ENCODE peak calls at places on chromosomes 7 and 10, in four cellular contexts. L is H7, G is OCI-LY7, H is NB4. C is an unnamed sample.
A peak's percentile ranks its signal among the peaks of the same experiment; 100 is the strongest.

GRCh38 chr7:30164567-30164966 is 29.8 kb downstream of the MTURN start:
- DNase-seq in L (peak; percentile 65), G (peak; percentile 75), H (peak; percentile 84), C (no peak)

GRCh38 chr10:124743188-124744046 is 761 bp downstream of the FAM53B start:
- DNase-seq in L (peak; percentile 82), G (peak; percentile 57), H (peak; percentile 88), C (peak; percentile 87)

GRCh38 chr7:98086231-98086855 is 20.3 kb upstream of the LMTK2 start:
- DNase-seq in L (no peak), G (no peak), H (peak; percentile 39), C (peak; percentile 97)

GRCh38 chr7:2815523-2816240 is 28.4 kb downstream of the GNA12 start:
- DNase-seq in L (no peak), G (no peak), H (peak; percentile 34), C (no peak)

GRCh38 chr7:159098424-159098786 is 46.3 kb downstream of the VIPR2 start:
- DNase-seq in L (peak; percentile 44), G (no peak), H (no peak), C (no peak)

GRCh38 chr10:133336131-133337078 is at the start of gene CALY:
- DNase-seq in L (peak; percentile 97), G (no peak), H (no peak), C (no peak)

GRCh38 chr10:58967551-58968418 is 208.7 kb upstream of the PHYHIPL start:
- DNase-seq in L (peak; percentile 56), G (no peak), H (no peak), C (no peak)

GRCh38 chr7:70710011-70710480 is 421.9 kb upstream of the GALNT17 start:
- DNase-seq in L (no peak), G (no peak), H (peak; percentile 61), C (no peak)

GRCh38 chr10:118349235-118349634 is 7.1 kb upstream of the FAM204A start:
- DNase-seq in L (no peak), G (no peak), H (peak; percentile 38), C (no peak)

DNA sequence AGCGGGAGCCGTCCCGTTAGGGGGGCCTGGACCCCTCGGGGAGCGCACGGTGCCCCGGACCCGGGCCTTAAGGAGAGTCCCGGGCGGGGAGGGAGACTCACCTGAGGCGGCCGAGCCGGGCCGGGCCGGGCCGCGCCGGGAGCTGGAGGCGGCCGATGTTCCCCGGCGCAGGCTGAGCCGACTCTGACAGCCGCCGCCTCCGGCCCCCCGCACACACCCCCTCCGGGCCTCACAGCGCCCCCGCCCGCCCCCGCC is at the start of gene ACHE:
- DNase-seq in L (peak; percentile 88), G (no peak), H (no peak), C (no peak)
- H3K4me3 ChIP-seq in L (peak within 1 kb of the TSS; percentile 61), G (peak within 1 kb of the TSS; percentile 48), H (no peak within 1 kb of the TSS), C (peak within 1 kb of the TSS; percentile 47)

GRCh38 chr10:100999742-101000601 is at the start of gene LZTS2:
- DNase-seq in L (peak; percentile 88), G (no peak), H (no peak), C (no peak)

GRCh38 chr10:101000602-101000991 is 989 bp downstream of the LZTS2 start:
- DNase-seq in L (peak; percentile 64), G (no peak), H (no peak), C (no peak)

GRCh38 chr10:101002456-101002855 is 2.8 kb downstream of the LZTS2 start:
- DNase-seq in L (no peak), G (no peak), H (no peak), C (no peak)

GRCh38 chr10:100998991-100999741 is 442 bp upstream of the LZTS2 start:
- DNase-seq in L (peak; percentile 96), G (peak; percentile 80), H (peak; percentile 80), C (no peak)

DNA sequence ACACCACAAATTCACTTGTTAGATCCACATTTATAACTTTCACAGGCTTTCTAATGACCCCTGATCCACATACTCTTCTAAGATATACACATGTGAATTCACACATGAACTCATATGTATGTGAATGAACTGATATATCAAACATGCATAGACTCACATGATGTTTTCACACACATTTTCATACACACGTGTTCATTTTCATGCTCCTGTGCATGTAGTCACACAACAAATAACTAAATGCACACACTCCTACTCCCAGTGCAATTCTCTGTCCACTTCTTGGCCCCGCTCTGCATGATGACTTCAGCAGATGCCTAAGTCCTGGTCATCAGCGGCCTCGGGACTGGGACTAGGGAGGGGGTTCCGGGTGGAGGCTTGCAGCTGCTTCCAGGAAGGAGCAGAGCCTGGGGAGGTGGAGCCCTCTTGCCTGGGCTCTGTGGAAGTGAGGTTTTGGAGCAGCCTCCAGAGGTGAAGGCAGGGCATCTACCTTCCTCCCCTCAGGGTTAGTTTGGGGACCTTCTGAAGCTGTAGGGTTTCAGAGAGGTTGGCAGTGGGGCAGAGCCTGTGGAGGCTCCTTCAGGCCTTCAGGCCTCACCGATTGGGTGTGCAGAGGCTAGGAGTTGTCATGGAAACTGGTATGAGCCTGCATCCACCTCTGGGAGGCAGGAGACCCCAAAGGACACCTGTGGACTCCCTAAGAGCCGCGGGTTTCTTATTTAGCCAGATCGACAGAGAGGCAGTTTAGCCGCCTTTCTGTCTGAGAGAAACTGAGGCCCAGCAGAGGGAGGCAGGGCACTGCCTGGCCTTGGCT is 1.8 kb downstream of the LZTS2 start:
- DNase-seq in L (peak; percentile 62), G (no peak), H (no peak), C (no peak)
- H3K4me3 ChIP-seq in L (no peak overlapping the region), G (no peak overlapping the region), H (no peak overlapping the region), C (peak overlapping the region; percentile 79)

GRCh38 chr7:116512524-116513188 is 12.2 kb upstream of the CAV1 start:
- DNase-seq in L (no peak), G (no peak), H (no peak), C (no peak)
- H3K4me3 ChIP-seq in L (no peak overlapping the region), G (no peak overlapping the region), H (peak overlapping the region; percentile 73), C (peak overlapping the region; percentile 42)

GRCh38 chr7:122307228-122307619 is 2.7 kb upstream of the FEZF1 start:
- DNase-seq in L (peak; percentile 68), G (no peak), H (no peak), C (no peak)

GRCh38 chr7:122311280-122311679 is 6.7 kb upstream of the FEZF1 start:
- DNase-seq in L (peak; percentile 65), G (no peak), H (no peak), C (no peak)

GRCh38 chr7:122312789-122313188 is 8.2 kb upstream of the FEZF1 start:
- DNase-seq in L (no peak), G (no peak), H (no peak), C (no peak)

GRCh38 chr7:122311719-122312118 is 7.2 kb upstream of the FEZF1 start:
- DNase-seq in L (peak; percentile 74), G (no peak), H (no peak), C (no peak)

DNA sequence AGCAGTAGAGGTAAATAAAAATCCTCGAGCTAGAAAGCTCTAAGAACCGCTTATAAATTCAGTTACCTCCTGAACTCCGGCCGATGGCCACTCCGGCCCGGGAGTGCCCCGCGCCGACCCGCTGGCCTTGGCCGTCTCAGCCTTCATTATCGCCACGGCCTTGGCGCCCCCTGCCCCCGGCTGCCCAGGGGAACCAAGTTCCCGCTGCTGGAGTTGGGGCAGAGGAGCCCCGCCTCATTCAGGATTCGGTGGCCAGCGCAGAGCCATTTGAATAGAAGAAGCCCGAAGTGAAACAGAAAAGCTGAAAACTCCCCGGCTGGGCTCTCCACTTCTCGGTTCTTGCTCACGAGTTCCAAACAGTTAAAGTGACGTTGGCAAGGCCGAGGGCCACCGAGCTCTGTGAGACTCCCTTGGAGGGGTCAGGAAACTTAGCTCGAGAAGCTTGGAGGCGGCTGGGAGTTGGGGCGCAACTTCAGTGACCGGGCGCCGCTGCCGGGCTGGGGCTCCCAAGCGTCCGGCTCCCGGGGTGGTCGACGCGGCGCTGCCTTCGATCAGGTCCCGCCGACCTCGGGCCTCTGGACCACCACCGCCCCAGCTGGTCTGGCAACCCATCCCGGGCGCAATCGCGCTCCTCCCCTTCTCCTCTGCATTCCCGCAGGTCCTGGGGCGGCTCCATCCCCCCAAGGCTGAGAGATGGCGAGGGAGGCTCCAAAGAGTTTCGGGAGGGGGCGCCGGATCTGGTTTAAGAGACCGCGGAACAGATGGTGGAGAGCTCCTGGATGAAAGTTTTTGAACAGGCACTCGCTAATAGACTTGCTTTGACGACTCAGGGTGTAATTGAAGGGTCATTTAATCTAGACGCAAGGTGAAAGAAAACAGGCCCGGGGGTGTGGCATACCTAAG is 5.8 kb upstream of the FEZF1 start:
- DNase-seq in L (peak; percentile 90), G (no peak), H (no peak), C (no peak)
- H3K4me3 ChIP-seq in L (peak overlapping the region; percentile 65), G (no peak overlapping the region), H (no peak overlapping the region), C (peak overlapping the region; percentile 36)

GRCh38 chr10:77844177-77844576 is 82.4 kb downstream of the DLG5 start:
- DNase-seq in L (no peak), G (no peak), H (no peak), C (no peak)

GRCh38 chr10:77849039-77849664 is 77.4 kb downstream of the DLG5 start:
- DNase-seq in L (peak; percentile 63), G (peak; percentile 11), H (peak; percentile 22), C (no peak)

GRCh38 chr10:77845455-77845850 is 81.1 kb downstream of the DLG5 start:
- DNase-seq in L (no peak), G (no peak), H (no peak), C (no peak)

GRCh38 chr10:77844713-77845454 is 81.7 kb downstream of the DLG5 start:
- DNase-seq in L (no peak), G (no peak), H (no peak), C (no peak)

GRCh38 chr10:77846718-77847311 is 79.7 kb downstream of the DLG5 start:
- DNase-seq in L (peak; percentile 88), G (peak; percentile 43), H (peak; percentile 65), C (no peak)
- H3K4me3 ChIP-seq in L (no peak overlapping the region), G (no peak overlapping the region), H (no peak overlapping the region), C (no peak overlapping the region)

DNA sequence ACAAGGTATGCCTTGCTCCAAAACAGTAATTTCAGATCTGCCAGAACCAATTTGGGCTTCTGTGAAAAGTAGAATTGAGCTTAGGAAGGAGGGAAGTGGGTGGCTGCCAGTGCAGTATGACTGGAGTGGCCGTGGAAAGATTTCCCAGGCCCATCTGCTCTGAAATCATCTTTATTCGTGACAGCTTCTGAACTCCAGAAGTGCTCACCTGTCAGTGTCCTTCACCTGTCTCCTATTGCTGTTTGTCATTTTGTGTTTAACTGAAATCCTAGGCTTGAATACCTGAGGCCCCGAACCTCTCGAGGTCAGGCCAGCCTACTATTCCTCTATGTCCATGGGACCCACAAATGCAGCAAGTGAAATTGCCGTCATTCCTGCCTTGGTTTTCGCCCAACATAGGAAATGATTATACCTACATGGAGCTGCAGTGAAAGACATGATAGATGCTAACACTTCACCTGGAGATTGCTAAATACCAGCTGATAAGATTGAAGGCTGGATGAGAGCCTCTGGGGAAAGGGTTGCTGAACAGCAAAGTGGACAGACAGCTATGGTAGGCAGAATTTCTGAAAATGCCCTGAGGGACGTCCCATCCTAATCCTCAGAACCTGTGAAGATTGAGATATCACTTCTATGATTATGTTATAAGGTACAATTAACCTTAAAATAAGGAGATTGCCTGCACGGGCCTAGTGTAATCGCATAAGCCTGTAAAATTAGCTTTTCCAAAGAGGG is 82.1 kb downstream of the C1GALT1 start:
- DNase-seq in L (no peak), G (no peak), H (no peak), C (no peak)
- H3K4me3 ChIP-seq in L (no peak overlapping the region), G (no peak overlapping the region), H (no peak overlapping the region), C (no peak overlapping the region)